ENCODE peak calls at places on chromosomes 11 and 22, in ten cellular contexts. W is activated T-cell treated with anti-CD3 and anti-CD28 coated beads, Interleukin-2, amount 50 U/mL, for 24 hours; Z is ELR; O is neural progenitor cell; A is AG04450; S is OCI-LY7; H is astrocyte of the spinal cord; X is C1 segment of cervical spinal cord; K is psoas muscle; M is endothelial cell. V is an unnamed sample.

GRCh38 chr11:78654071-78654470 is 79.4 kb upstream of the NARS2 start:
- DNase-seq in M (no peak), K (no peak), O (peak), X (no peak), S (no peak), H (peak), A (no peak), Z (no peak), W (no peak), V (no peak)

GRCh38 chr11:102071497-102072472 is 24.5 kb downstream of the CFAP300 start:
- DNase-seq in H (no peak), O (no peak), X (no peak), M (no peak), Z (no peak), A (no peak), W (no peak), K (no peak), S (no peak), V (no peak)

GRCh38 chr22:36865346-36865745 is 4.5 kb downstream of the NCF4 start:
- DNase-seq in O (peak), S (no peak), W (no peak), Z (no peak), A (no peak), X (no peak), M (peak), H (no peak), K (no peak), V (no peak)

GRCh38 chr11:81725691-81726090 is 1008.0 kb downstream of the FAM181B start:
- DNase-seq in O (no peak), H (peak), X (no peak), M (no peak), S (no peak), W (no peak), Z (no peak), K (no peak), A (no peak), V (peak)

GRCh38 chr11:107722671-107723070 is 10.8 kb upstream of the SLN start:
- DNase-seq in O (no peak), Z (no peak), M (no peak), S (no peak), W (no peak), X (no peak), K (no peak), H (no peak), A (no peak), V (no peak)

GRCh38 chr11:12746593-12747097 is 72.4 kb downstream of the TEAD1 start:
- DNase-seq in K (peak), M (peak), X (no peak), A (peak), O (peak), Z (peak), W (no peak), H (peak), S (no peak), V (peak)

GRCh38 chr11:105899776-105900175 is 122.3 kb downstream of the MSANTD4 start:
- DNase-seq in M (no peak), S (no peak), K (no peak), H (no peak), W (no peak), O (no peak), X (peak), Z (no peak), A (no peak), V (no peak)

GRCh38 chr11:40797981-40798380 is 661.5 kb downstream of the LRRC4C start:
- DNase-seq in O (no peak), Z (peak), K (no peak), H (peak), A (no peak), M (no peak), X (no peak), S (no peak), W (no peak), V (no peak)

GRCh38 chr22:50304528-50305392 is 2.7 kb downstream of the PLXNB2 start:
- DNase-seq in X (peak), W (no peak), S (no peak), K (no peak), Z (no peak), O (no peak), M (no peak), H (peak), A (no peak), V (peak)

GRCh38 chr11:119309411-119309810 is 7.5 kb downstream of the MCAM start:
- DNase-seq in W (no peak), K (no peak), Z (no peak), M (no peak), A (no peak), O (no peak), H (no peak), X (no peak), S (no peak), V (no peak)

GRCh38 chr11:71446942-71447688 is 1.1 kb downstream of the DHCR7 start:
- DNase-seq in W (no peak), M (no peak), A (peak), H (peak), X (no peak), O (peak), S (no peak), K (no peak), Z (peak), V (no peak)

GRCh38 chr11:113805640-113806039 is 26.0 kb downstream of the CLDN25 start:
- DNase-seq in Z (no peak), W (no peak), H (no peak), S (no peak), K (no peak), X (no peak), O (no peak), A (no peak), M (no peak), V (no peak)

GRCh38 chr11:44958165-44958564 is 7.5 kb upstream of the TP53I11 start:
- DNase-seq in X (no peak), H (no peak), S (no peak), M (no peak), W (no peak), K (no peak), Z (no peak), A (no peak), O (no peak), V (no peak)

GRCh38 chr22:49760280-49760629 is 67.4 kb downstream of the BRD1 start:
- DNase-seq in S (no peak), H (no peak), M (no peak), W (no peak), O (no peak), X (no peak), K (no peak), Z (no peak), A (no peak), V (no peak)

GRCh38 chr22:35705141-35705540 is 12.5 kb upstream of the APOL5 start:
- DNase-seq in M (no peak), O (no peak), W (no peak), S (no peak), H (peak), A (peak), Z (peak), X (no peak), K (no peak), V (peak)

GRCh38 chr11:82732734-82733443 is 775 bp downstream of the FAM181B start:
- DNase-seq in X (peak), A (no peak), H (no peak), Z (no peak), K (peak), O (peak), S (no peak), W (no peak), M (peak), V (no peak)